ENCODE peak calls at places on chromosomes 12 and 14, in six cellular contexts. One of them, this sample, is unnamed.

GRCh38 chr14:97977711-97978261 is 1180.6 kb downstream of the VRK1 start:
- DNase-seq in GM20000: no peak
- DNase-seq in NCI-H2081: no peak
- DNase-seq in adipocyte: no peak
- DNase-seq in activated T-helper 9 cell treated with anti-CD3 and anti-CD28 coated beads, Interleukin-2, amount 50 U/mL, for 16 hours: peak
- DNase-seq in AG10803: peak
- DNase-seq in this sample: no peak

GRCh38 chr14:92644166-92644565 is 104.3 kb downstream of the LGMN start:
- DNase-seq in GM20000: no peak
- DNase-seq in NCI-H2081: no peak
- DNase-seq in adipocyte: no peak
- DNase-seq in activated T-helper 9 cell treated with anti-CD3 and anti-CD28 coated beads, Interleukin-2, amount 50 U/mL, for 16 hours: no peak
- DNase-seq in AG10803: peak
- DNase-seq in this sample: peak

GRCh38 chr12:8785499-8785898 is 36.9 kb upstream of the A2ML1 start:
- DNase-seq in GM20000: no peak
- DNase-seq in NCI-H2081: no peak
- DNase-seq in adipocyte: no peak
- DNase-seq in activated T-helper 9 cell treated with anti-CD3 and anti-CD28 coated beads, Interleukin-2, amount 50 U/mL, for 16 hours: no peak
- DNase-seq in AG10803: no peak
- DNase-seq in this sample: no peak

GRCh38 chr12:40208707-40209106 is 16.1 kb upstream of the LRRK2 start:
- DNase-seq in GM20000: no peak
- DNase-seq in NCI-H2081: no peak
- DNase-seq in adipocyte: no peak
- DNase-seq in activated T-helper 9 cell treated with anti-CD3 and anti-CD28 coated beads, Interleukin-2, amount 50 U/mL, for 16 hours: no peak
- DNase-seq in AG10803: no peak
- DNase-seq in this sample: no peak

GRCh38 chr14:104371917-104372316 is 207.6 kb upstream of the C14orf180 start:
- DNase-seq in GM20000: no peak
- DNase-seq in NCI-H2081: no peak
- DNase-seq in adipocyte: no peak
- DNase-seq in activated T-helper 9 cell treated with anti-CD3 and anti-CD28 coated beads, Interleukin-2, amount 50 U/mL, for 16 hours: no peak
- DNase-seq in AG10803: no peak
- DNase-seq in this sample: no peak

GRCh38 chr12:131043401-131043871 is 89.7 kb downstream of the ADGRD1 start:
- DNase-seq in GM20000: no peak
- DNase-seq in NCI-H2081: no peak
- DNase-seq in adipocyte: no peak
- DNase-seq in activated T-helper 9 cell treated with anti-CD3 and anti-CD28 coated beads, Interleukin-2, amount 50 U/mL, for 16 hours: no peak
- DNase-seq in AG10803: no peak
- DNase-seq in this sample: no peak

GRCh38 chr14:77133718-77134338 is 7.8 kb downstream of the ZDHHC22 start:
- DNase-seq in GM20000: peak
- DNase-seq in NCI-H2081: no peak
- DNase-seq in adipocyte: peak
- DNase-seq in activated T-helper 9 cell treated with anti-CD3 and anti-CD28 coated beads, Interleukin-2, amount 50 U/mL, for 16 hours: no peak
- DNase-seq in AG10803: peak
- DNase-seq in this sample: peak

GRCh38 chr12:18919826-18920511 is 182.1 kb downstream of the CAPZA3 start:
- DNase-seq in GM20000: no peak
- DNase-seq in NCI-H2081: no peak
- DNase-seq in adipocyte: no peak
- DNase-seq in activated T-helper 9 cell treated with anti-CD3 and anti-CD28 coated beads, Interleukin-2, amount 50 U/mL, for 16 hours: no peak
- DNase-seq in AG10803: no peak
- DNase-seq in this sample: no peak

GRCh38 chr12:118371354-118372282 is 1.1 kb downstream of the TAOK3 start:
- DNase-seq in GM20000: peak
- DNase-seq in NCI-H2081: no peak
- DNase-seq in adipocyte: peak
- DNase-seq in activated T-helper 9 cell treated with anti-CD3 and anti-CD28 coated beads, Interleukin-2, amount 50 U/mL, for 16 hours: peak
- DNase-seq in AG10803: peak
- DNase-seq in this sample: no peak

GRCh38 chr12:116164263-116164817 is 113.2 kb downstream of the MED13L start:
- DNase-seq in GM20000: no peak
- DNase-seq in NCI-H2081: no peak
- DNase-seq in adipocyte: peak
- DNase-seq in activated T-helper 9 cell treated with anti-CD3 and anti-CD28 coated beads, Interleukin-2, amount 50 U/mL, for 16 hours: no peak
- DNase-seq in AG10803: no peak
- DNase-seq in this sample: no peak

GRCh38 chr12:54988402-54989054 is 4.0 kb upstream of the TESPA1 start:
- DNase-seq in GM20000: no peak
- DNase-seq in NCI-H2081: no peak
- DNase-seq in adipocyte: peak
- DNase-seq in activated T-helper 9 cell treated with anti-CD3 and anti-CD28 coated beads, Interleukin-2, amount 50 U/mL, for 16 hours: no peak
- DNase-seq in AG10803: peak
- DNase-seq in this sample: no peak